ENCODE peak calls at places on chromosomes 5 and 9, in nine cellular contexts. O is breast epithelium; F is transverse colon; P is GM20000; T is fibroblast of mammary gland; N is stimulated activated CD8-positive, alpha-beta memory T cell treated with anti-CD3 and anti-CD28 coated beads, Interleukin-4, amount 100 ng/mL, for 48 hours; Z is T-cell; A is activated T-helper 1 cell treated with Interleukin-2 at 50 U/mL for 16 hours; U is AG20443. B is an unnamed sample.

GRCh38 chr5:160938532-160938931 is 86.5 kb upstream of the ATP10B start:
- DNase-seq in U (no peak), O (peak; percentile 21), F (peak; percentile 74), P (no peak), N (no peak), A (no peak), Z (no peak), T (no peak), B (peak; percentile 78)

GRCh38 chr5:150658121-150658520 is 2.9 kb upstream of the MYOZ3 start:
- DNase-seq in P (no peak), T (no peak), A (no peak), O (no peak), U (no peak), N (no peak), Z (no peak), F (peak; percentile 5), B (no peak)

GRCh38 chr9:3949744-3950143 is 350.1 kb downstream of the GLIS3 start:
- DNase-seq in F (no peak), Z (no peak), T (no peak), O (no peak), A (no peak), N (no peak), P (no peak), U (no peak), B (no peak)

GRCh38 chr9:32291370-32291769 is 93.1 kb upstream of the ACO1 start:
- DNase-seq in P (no peak), F (no peak), U (no peak), Z (no peak), N (no peak), A (no peak), O (no peak), T (no peak), B (no peak)

GRCh38 chr5:137376127-137376526 is 123.0 kb downstream of the SPOCK1 start:
- DNase-seq in T (no peak), P (no peak), O (no peak), Z (no peak), F (no peak), U (no peak), A (no peak), N (no peak), B (no peak)

GRCh38 chr5:52784741-52785140 is 3.0 kb upstream of the ITGA1 start:
- DNase-seq in P (no peak), A (no peak), Z (no peak), T (no peak), F (no peak), N (no peak), U (no peak), O (no peak), B (no peak)

GRCh38 chr5:92641031-92641962 is 939.7 kb downstream of the NR2F1-AS1 start:
- DNase-seq in A (no peak), O (no peak), F (no peak), U (peak; percentile 18), P (no peak), Z (no peak), T (peak; percentile 85), N (no peak), B (no peak)

GRCh38 chr5:67528953-67529352 is 332.4 kb upstream of the CD180 start:
- DNase-seq in A (no peak), F (no peak), U (no peak), P (no peak), T (no peak), O (no peak), N (no peak), Z (no peak), B (no peak)

GRCh38 chr9:97908736-97909135 is 13.6 kb downstream of the TRMO start:
- DNase-seq in Z (no peak), O (no peak), F (no peak), N (no peak), P (no peak), T (no peak), U (no peak), A (no peak), B (no peak)

GRCh38 chr5:169707714-169708113 is 70.6 kb downstream of the DOCK2 start:
- DNase-seq in F (no peak), U (no peak), Z (no peak), P (no peak), N (no peak), A (no peak), O (no peak), T (no peak), B (no peak)

GRCh38 chr5:176151286-176151685 is 86.9 kb upstream of the SIMC1 start:
- DNase-seq in Z (no peak), A (no peak), U (no peak), P (no peak), F (no peak), O (no peak), N (no peak), T (peak; percentile 55), B (no peak)

GRCh38 chr9:105393576-105394344 is 54.1 kb upstream of the FSD1L start:
- DNase-seq in N (no peak), Z (no peak), U (no peak), P (no peak), O (no peak), F (no peak), T (no peak), A (no peak), B (no peak)

GRCh38 chr9:108182950-108183381 is 672.8 kb downstream of the ACTL7B start:
- DNase-seq in Z (no peak), N (no peak), F (no peak), T (peak; percentile 62), U (peak; percentile 78), O (no peak), A (no peak), P (peak; percentile 18), B (no peak)

GRCh38 chr5:43016217-43016779 is 23.8 kb downstream of the ANXA2R start:
- DNase-seq in Z (no peak), A (no peak), O (no peak), P (no peak), F (no peak), U (no peak), T (no peak), N (no peak), B (no peak)

GRCh38 chr9:16278420-16278999 is 592.0 kb downstream of the BNC2 start:
- DNase-seq in F (no peak), A (no peak), N (no peak), T (peak; percentile 36), O (no peak), P (no peak), Z (no peak), U (peak; percentile 15), B (no peak)

GRCh38 chr9:137694962-137695875 is 76.4 kb downstream of the EHMT1 start:
- DNase-seq in O (no peak), Z (peak; percentile 19), U (peak; percentile 77), T (peak; percentile 49), A (no peak), N (no peak), P (peak; percentile 73), F (peak; percentile 65), B (no peak)

GRCh38 chr5:83244516-83244915 is 167.2 kb downstream of the XRCC4 start:
- DNase-seq in Z (no peak), T (no peak), A (no peak), O (no peak), F (no peak), U (no peak), P (no peak), N (no peak), B (no peak)

GRCh38 chr5:67156976-67157583 is 39.5 kb downstream of the CD180 start:
- DNase-seq in N (peak; percentile 63), O (no peak), T (peak; percentile 46), A (peak; percentile 28), Z (peak; percentile 54), F (peak; percentile 45), U (peak; percentile 33), P (peak; percentile 61), B (no peak)

GRCh38 chr9:118023649-118024048 is 319.4 kb downstream of the TLR4 start:
- DNase-seq in N (no peak), P (no peak), F (no peak), O (no peak), A (no peak), Z (no peak), U (no peak), T (no peak), B (no peak)

GRCh38 chr9:136855461-136856077 is 3.4 kb downstream of the MAMDC4 start:
- DNase-seq in Z (no peak), O (no peak), F (no peak), T (no peak), N (no peak), P (no peak), U (no peak), A (no peak), B (peak; percentile 23)

GRCh38 chr5:179914032-179914755 is 6.5 kb upstream of the TBC1D9B start:
- DNase-seq in N (no peak), U (peak; percentile 73), A (no peak), F (peak; percentile 39), O (peak; percentile 67), T (peak; percentile 59), Z (no peak), P (no peak), B (no peak)

GRCh38 chr9:125739442-125739841 is 7.7 kb upstream of the PBX3 start:
- DNase-seq in P (no peak), T (no peak), N (no peak), A (no peak), F (no peak), U (no peak), Z (no peak), O (no peak), B (no peak)

GRCh38 chr5:7391215-7391614 is 4.7 kb upstream of the ADCY2 start:
- DNase-seq in P (no peak), O (no peak), T (no peak), Z (no peak), N (no peak), F (no peak), A (no peak), U (no peak), B (no peak)

GRCh38 chr9:77649109-77649812 is 1.1 kb upstream of the GNA14 start:
- DNase-seq in N (no peak), P (no peak), F (no peak), U (peak; percentile 24), A (no peak), T (peak; percentile 48), Z (no peak), O (no peak), B (no peak)

GRCh38 chr5:29697786-29698414 is 1495.6 kb upstream of the CDH6 start:
- DNase-seq in U (no peak), O (no peak), A (no peak), Z (no peak), N (no peak), F (no peak), P (no peak), T (no peak), B (no peak)

GRCh38 chr5:90529939-90530677 is 724 bp upstream of the LYSMD3 start:
- DNase-seq in F (peak; percentile 69), Z (no peak), O (peak; percentile 57), U (peak; percentile 78), A (peak; percentile 37), P (peak; percentile 73), N (peak; percentile 64), T (peak; percentile 89), B (peak; percentile 65)

GRCh38 chr5:14263700-14264099 is 120.6 kb downstream of the TRIO start:
- DNase-seq in F (no peak), U (no peak), N (no peak), A (no peak), P (no peak), Z (no peak), O (no peak), T (no peak), B (no peak)

GRCh38 chr5:62742214-62742613 is 163.6 kb downstream of the LRRC70 start:
- DNase-seq in T (no peak), Z (no peak), U (no peak), N (no peak), F (peak; percentile 25), A (no peak), O (no peak), P (no peak), B (no peak)

GRCh38 chr5:78003442-78003841 is 227.3 kb upstream of the TBCA start:
- DNase-seq in N (no peak), P (no peak), F (no peak), O (no peak), T (no peak), A (no peak), U (no peak), Z (no peak), B (no peak)

GRCh38 chr5:35442916-35443639 is 174.6 kb upstream of the SPEF2 start:
- DNase-seq in F (no peak), O (no peak), Z (no peak), N (no peak), U (no peak), A (no peak), T (no peak), P (no peak), B (no peak)

GRCh38 chr5:115375922-115376321 is 79.5 kb upstream of the CCDC112 start:
- DNase-seq in A (no peak), O (no peak), T (peak; percentile 70), F (peak; percentile 22), U (no peak), N (no peak), Z (no peak), P (no peak), B (no peak)

B was measured in left colon.